ENCODE peak calls at places on chromosomes 1 and 21, in five cellular contexts. O is ovary, I is neural progenitor cell, N is cardiac muscle cell, Y is retinal pigment epithelial cell. A is an unnamed sample.

GRCh38 chr1:79198841-79199240 is 192.3 kb upstream of the ADGRL4 start:
- DNase-seq in O (no peak), I (no peak), N (no peak), Y (peak), A (peak)

GRCh38 chr1:119477710-119478109 is 29.3 kb upstream of the HSD3B1 start:
- DNase-seq in O (no peak), I (no peak), N (no peak), Y (no peak), A (no peak)

GRCh38 chr1:240947438-240948224 is 335.7 kb upstream of the GREM2 start:
- DNase-seq in O (no peak), I (no peak), N (no peak), Y (no peak), A (no peak)

GRCh38 chr21:21929228-21929627 is 931.0 kb downstream of the NCAM2 start:
- DNase-seq in O (no peak), I (no peak), N (no peak), Y (no peak), A (no peak)

GRCh38 chr1:33719771-33720670 is 143.9 kb upstream of the HMGB4 start:
- DNase-seq in O (no peak), I (no peak), N (no peak), Y (no peak), A (no peak)

GRCh38 chr1:6785721-6786505 is 659 bp downstream of the CAMTA1 start:
- DNase-seq in O (peak), I (peak), N (peak), Y (no peak), A (no peak)

GRCh38 chr1:79497193-79497773 is 490.8 kb upstream of the ADGRL4 start:
- DNase-seq in O (no peak), I (peak), N (peak), Y (no peak), A (no peak)

GRCh38 chr1:72530646-72531045 is 248.3 kb upstream of the NEGR1 start:
- DNase-seq in O (no peak), I (no peak), N (no peak), Y (no peak), A (no peak)

GRCh38 chr1:185375583-185375982 is 58.5 kb upstream of the IVNS1ABP start:
- DNase-seq in O (no peak), I (no peak), N (no peak), Y (no peak), A (no peak)

GRCh38 chr1:34868230-34869049 is 8.9 kb upstream of the SMIM12 start:
- DNase-seq in O (no peak), I (no peak), N (no peak), Y (no peak), A (no peak)

GRCh38 chr1:155260276-155260675 is 1.9 kb downstream of the SCAMP3 start:
- DNase-seq in O (no peak), I (no peak), N (no peak), Y (no peak), A (no peak)

GRCh38 chr1:155261401-155261887 is 716 bp downstream of the SCAMP3 start:
- DNase-seq in O (no peak), I (no peak), N (no peak), Y (no peak), A (no peak)

GRCh38 chr1:155267373-155267772 is 5.2 kb upstream of the SCAMP3 start:
- DNase-seq in O (no peak), I (no peak), N (no peak), Y (no peak), A (no peak)

GRCh38 chr1:155263067-155263466 is 907 bp upstream of the SCAMP3 start:
- DNase-seq in O (no peak), I (no peak), N (no peak), Y (no peak), A (no peak)

GRCh38 chr1:155261888-155262673 is at the start of gene SCAMP3:
- DNase-seq in O (peak), I (peak), N (peak), Y (peak), A (peak)
- TF ChIP-seq CTCF in O (no peak), I (no peak), N (no peak), Y (no peak), A (no peak)

DNA sequence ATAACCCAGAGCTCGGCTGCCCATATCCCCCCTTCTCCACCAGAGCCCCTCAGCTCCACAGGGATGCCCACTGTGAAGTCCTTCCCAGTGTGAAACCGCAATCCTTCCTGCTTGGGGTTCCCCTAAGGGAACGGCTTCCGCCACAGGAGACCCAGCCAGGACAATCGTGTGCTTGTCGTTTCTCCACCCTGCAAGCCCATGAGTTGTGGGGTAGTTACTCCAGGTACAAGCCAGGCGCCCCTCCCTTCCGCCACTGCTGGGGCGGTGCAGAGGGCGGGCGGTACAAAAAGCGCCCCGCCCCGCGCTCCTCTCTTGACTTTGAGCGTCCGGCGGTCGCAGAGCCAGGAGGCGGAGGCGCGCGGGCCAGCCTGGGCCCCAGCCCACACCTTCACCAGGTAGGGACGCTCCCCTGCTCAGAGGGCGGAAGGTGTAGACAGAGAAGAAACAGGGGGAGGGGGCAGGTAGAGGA is at the start of gene TINAGL1:
- DNase-seq in O (peak), I (peak), N (peak), Y (no peak), A (no peak)
- H3K4me3 ChIP-seq in O (peak), I (peak), N (no peak), Y (peak), A (peak)

GRCh38 chr1:235757697-235758096 is 108.1 kb upstream of the GNG4 start:
- DNase-seq in O (no peak), I (no peak), N (no peak), Y (no peak), A (no peak)
- TF ChIP-seq CTCF in O (no peak), I (no peak), N (no peak), Y (no peak), A (no peak)

GRCh38 chr1:155975375-155976061 is 2.8 kb downstream of the ARHGEF2 start:
- DNase-seq in O (no peak), I (no peak), N (no peak), Y (no peak), A (no peak)
- H3K4me3 ChIP-seq in O (peak), I (peak), N (peak), Y (peak), A (peak)

GRCh38 chr1:17572264-17572985 is 32.9 kb downstream of the ARHGEF10L start:
- DNase-seq in O (no peak), I (peak), N (no peak), Y (no peak), A (no peak)

GRCh38 chr1:17570228-17570627 is 30.7 kb downstream of the ARHGEF10L start:
- DNase-seq in O (no peak), I (no peak), N (no peak), Y (no peak), A (no peak)

GRCh38 chr1:17575786-17576584 is 36.5 kb downstream of the ARHGEF10L start:
- DNase-seq in O (no peak), I (no peak), N (no peak), Y (no peak), A (no peak)

GRCh38 chr1:17574502-17574901 is 35.0 kb downstream of the ARHGEF10L start:
- DNase-seq in O (no peak), I (peak), N (no peak), Y (no peak), A (no peak)

DNA sequence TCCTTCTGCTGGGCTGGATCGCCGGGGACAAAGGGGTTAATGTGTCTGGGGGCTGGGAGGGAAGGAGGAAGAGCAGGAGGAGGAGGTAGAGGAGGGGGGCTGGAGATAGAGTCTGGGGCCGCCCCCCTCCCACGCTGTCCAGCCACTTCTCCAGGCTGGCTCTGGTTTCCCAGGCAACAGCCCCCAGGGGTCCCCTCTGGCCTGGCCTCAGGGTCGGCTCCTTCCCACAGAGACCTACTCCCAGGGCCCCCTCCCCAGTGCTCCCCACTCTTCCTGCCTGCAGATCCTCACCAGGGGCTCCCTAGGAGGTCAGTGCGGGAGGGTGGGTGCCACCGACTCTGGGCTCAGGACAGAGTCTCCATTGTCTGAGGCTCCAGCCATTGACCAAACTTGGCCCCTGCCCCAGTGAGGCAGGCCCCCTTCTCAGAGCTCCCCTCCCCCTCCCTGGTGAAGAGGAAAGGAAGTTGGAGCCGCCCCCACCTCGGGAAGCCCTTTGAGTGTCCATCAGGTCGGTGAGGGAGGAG is 34.1 kb downstream of the ARHGEF10L start:
- DNase-seq in O (no peak), I (peak), N (no peak), Y (no peak), A (no peak)
- TF ChIP-seq CTCF in O (no peak), I (no peak), N (no peak), Y (no peak), A (no peak)

GRCh38 chr1:181141431-181141910 is 53.0 kb downstream of the IER5 start:
- DNase-seq in O (no peak), I (no peak), N (no peak), Y (no peak), A (no peak)

GRCh38 chr1:181140891-181141290 is 52.4 kb downstream of the IER5 start:
- DNase-seq in O (no peak), I (no peak), N (no peak), Y (no peak), A (no peak)

GRCh38 chr1:181144238-181144637 is 55.7 kb downstream of the IER5 start:
- DNase-seq in O (no peak), I (no peak), N (no peak), Y (no peak), A (no peak)

GRCh38 chr1:181143081-181143859 is 54.8 kb downstream of the IER5 start:
- DNase-seq in O (no peak), I (no peak), N (no peak), Y (no peak), A (no peak)

DNA sequence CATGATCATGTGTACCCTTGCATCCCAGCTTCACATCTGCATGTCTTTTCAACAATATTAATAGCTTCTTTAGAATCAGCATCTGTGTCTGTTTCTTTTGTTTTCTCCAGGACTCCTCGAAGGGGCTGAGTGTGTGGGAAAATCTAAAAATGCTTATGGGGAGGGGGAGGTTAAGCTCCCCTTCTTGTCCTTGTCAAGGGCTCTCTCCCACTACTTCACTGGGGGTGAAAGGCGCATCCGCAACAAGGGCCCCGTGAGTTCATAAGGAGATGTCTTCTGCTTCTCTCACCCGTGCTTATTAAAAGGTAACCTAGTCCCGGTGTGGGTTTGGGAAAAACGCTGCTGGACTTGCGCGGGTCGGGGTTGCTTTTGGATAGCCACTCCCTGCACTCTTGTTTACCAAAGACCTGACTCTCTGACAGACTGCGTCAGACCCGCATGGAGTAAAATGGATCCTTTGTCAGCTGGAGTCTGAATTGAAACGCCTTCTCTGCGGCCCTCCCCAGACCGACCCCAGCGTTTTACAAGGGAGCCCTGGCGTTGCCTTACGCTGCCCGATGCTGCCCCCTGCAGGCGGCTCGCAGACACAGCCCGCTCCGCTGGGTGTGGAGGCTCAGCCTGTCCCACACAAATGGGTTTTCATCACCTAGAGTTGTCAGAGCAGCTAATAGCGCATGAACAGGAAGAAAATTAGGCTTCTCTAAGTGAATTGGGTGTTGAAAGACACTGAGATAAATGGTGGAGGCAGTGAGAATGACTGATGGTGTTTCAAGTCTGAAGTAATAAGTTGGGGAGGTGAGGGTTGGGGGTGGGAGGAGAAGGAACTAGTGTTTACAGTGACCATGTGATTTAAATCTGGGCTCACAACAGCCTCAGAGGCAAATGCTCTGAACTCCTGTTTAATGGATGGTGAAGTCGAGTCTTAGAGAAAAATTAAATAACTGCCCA is 53.9 kb downstream of the IER5 start:
- DNase-seq in O (peak), I (peak), N (peak), Y (no peak), A (no peak)
- H3K4me3 ChIP-seq in O (peak), I (peak), N (no peak), Y (peak), A (peak)